ENCODE peak calls at places on chromosome 3, in six cellular contexts. L is esophagus squamous epithelium; A is A673; W is activated CD8-positive, alpha-beta T cell treated with anti-CD3 and anti-CD28 coated beads for 36 hours; I is GM23338; Y is transverse colon. C is an unnamed sample.
A peak's percentile ranks its signal among the peaks of the same experiment; 100 is the strongest.

GRCh38 chr3:71423151-71423906 is 160.2 kb downstream of the FOXP1 start:
- DNase-seq in Y (no peak), A (peak; percentile 76), W (no peak), L (no peak), I (no peak), C (no peak)

GRCh38 chr3:79543618-79544017 is 224.2 kb downstream of the ROBO1 start:
- DNase-seq in W (no peak), I (no peak), L (no peak), A (peak; percentile 17), Y (no peak), C (no peak)

GRCh38 chr3:77055841-77056341 is 16.0 kb downstream of the ROBO2 start:
- DNase-seq in I (no peak), Y (no peak), W (no peak), L (no peak), A (no peak), C (no peak)

GRCh38 chr3:172626241-172626640 is 84.6 kb downstream of the NCEH1 start:
- DNase-seq in A (no peak), L (no peak), Y (no peak), I (no peak), W (no peak), C (no peak)

GRCh38 chr3:36650271-36650671 is 114.1 kb downstream of the DCLK3 start:
- DNase-seq in Y (no peak), L (no peak), W (no peak), I (no peak), A (no peak), C (no peak)

GRCh38 chr3:15470804-15471203 is 43.4 kb downstream of the EAF1 start:
- DNase-seq in W (no peak), I (no peak), A (no peak), Y (no peak), L (no peak), C (no peak)

GRCh38 chr3:138389841-138390581 is 41.6 kb downstream of the MRAS start:
- DNase-seq in Y (no peak), I (no peak), L (no peak), A (peak; percentile 4), W (no peak), C (no peak)

GRCh38 chr3:36867810-36868209 is 77.0 kb downstream of the TRANK1 start:
- DNase-seq in L (no peak), Y (no peak), A (no peak), I (peak; percentile 24), W (no peak), C (no peak)

GRCh38 chr3:128923607-128924385 is 44.4 kb downstream of the ACAD9 start:
- DNase-seq in L (no peak), W (no peak), A (no peak), I (no peak), Y (no peak), C (peak; percentile 37)
- TF ChIP-seq CTCF in L (no peak), W (peak; percentile 16), A (no peak), I (no peak), Y (no peak), C (no peak)

DNA sequence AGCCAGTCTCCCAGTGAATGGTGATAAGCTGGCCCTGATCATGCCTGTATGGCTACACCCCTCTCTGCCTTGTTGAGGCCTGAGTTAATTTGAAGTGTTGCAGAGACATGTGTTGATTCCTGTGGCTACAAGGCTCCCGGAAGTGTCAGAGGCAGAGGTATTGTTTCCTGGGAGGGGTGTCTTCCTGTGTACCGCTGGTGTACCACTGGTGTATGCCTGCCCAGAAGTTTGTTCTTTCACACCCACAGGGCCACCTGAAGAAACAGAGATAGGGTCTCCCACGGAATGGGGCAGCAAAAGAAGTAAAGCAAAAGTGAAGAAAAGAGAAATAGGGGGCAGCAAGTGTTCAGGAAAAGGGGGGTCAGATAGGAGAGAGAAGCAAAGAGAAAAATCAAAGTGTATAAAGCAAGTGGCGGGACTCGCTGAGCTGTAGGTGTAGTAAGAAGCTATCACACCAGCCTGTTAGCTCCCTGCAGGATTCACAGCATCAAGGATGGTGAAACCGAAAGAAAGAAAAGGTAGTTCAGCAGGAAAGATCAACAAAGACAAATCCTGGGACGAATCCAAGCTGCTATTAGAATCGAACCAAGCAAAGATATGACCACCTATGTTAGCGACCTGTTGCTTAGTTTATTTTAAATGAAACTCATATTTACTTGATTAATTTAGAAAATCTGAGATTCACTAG is 36.6 kb upstream of the CD47 start:
- DNase-seq in I (no peak), A (no peak), Y (peak; percentile 37), L (no peak), W (peak; percentile 72), C (no peak)
- TF ChIP-seq CTCF in I (no peak), A (no peak), Y (no peak), L (no peak), W (no peak), C (no peak)

GRCh38 chr3:126373682-126374601 is 16.7 kb upstream of the KLF15 start:
- DNase-seq in L (no peak), W (no peak), A (no peak), Y (no peak), I (no peak), C (peak; percentile 69)

GRCh38 chr3:126373146-126373613 is 16.0 kb upstream of the KLF15 start:
- DNase-seq in W (no peak), A (no peak), I (no peak), Y (no peak), L (no peak), C (no peak)

GRCh38 chr3:126371096-126371705 is 14.0 kb upstream of the KLF15 start:
- DNase-seq in I (no peak), L (no peak), W (no peak), Y (no peak), A (no peak), C (peak; percentile 62)

GRCh38 chr3:126370606-126371005 is 13.4 kb upstream of the KLF15 start:
- DNase-seq in W (no peak), L (no peak), A (no peak), Y (no peak), I (no peak), C (peak; percentile 65)

DNA sequence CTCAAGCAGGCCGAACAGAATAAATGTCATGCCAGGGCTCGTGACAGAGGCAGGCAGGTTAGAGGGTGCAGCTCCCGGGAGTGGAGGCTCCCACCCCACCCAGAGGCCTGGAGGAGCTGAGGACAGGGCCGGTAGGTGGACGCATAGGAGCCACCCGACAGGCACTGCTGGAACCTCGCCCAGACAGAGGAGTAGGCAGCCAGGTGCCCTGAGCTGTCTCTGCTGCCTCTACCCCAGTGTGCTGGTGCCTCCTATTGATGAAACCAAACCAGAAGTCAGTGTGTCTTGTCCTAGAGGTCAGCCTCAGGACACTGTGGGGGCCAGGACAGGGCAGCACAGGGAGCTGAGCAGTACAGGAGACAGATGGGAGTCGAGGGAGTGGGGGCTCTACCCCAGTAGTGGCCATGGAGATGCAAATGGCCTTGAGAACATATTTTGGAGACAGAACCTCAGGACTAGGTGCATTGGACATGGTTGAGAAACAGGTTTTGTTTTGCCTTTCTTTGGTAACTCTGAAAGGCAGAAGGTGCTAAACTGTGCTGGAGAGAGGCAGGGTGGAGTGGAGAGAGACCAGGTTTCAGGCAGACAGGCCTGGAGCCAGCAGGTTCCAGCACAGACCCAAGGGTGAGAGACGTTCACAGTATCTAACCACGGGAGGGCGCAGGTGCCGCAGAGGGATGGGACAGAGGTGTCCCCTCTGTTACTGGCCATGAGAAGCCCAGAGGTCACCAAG is 15.4 kb upstream of the KLF15 start:
- DNase-seq in L (no peak), Y (no peak), A (no peak), W (no peak), I (no peak), C (no peak)
- TF ChIP-seq CTCF in L (no peak), Y (no peak), A (no peak), W (no peak), I (peak; percentile 39), C (no peak)

GRCh38 chr3:94627689-94628088 is 564.8 kb downstream of the NSUN3 start:
- DNase-seq in Y (no peak), A (no peak), L (no peak), W (no peak), I (no peak), C (no peak)
- TF ChIP-seq CTCF in Y (no peak), A (no peak), L (no peak), W (no peak), I (no peak), C (no peak)

GRCh38 chr3:55609230-55610100 is 122.4 kb upstream of the WNT5A start:
- DNase-seq in A (no peak), I (peak; percentile 79), W (no peak), Y (no peak), L (no peak), C (no peak)
- TF ChIP-seq CTCF in A (peak; percentile 30), I (peak; percentile 91), W (no peak), Y (no peak), L (no peak), C (no peak)